ENCODE peak calls at places on chromosomes 4 and X, in seven cellular contexts. A, F, Y, O, T, J and R are unnamed samples.

GRCh38 chr4:182540496-182540895 is 297.3 kb downstream of the TENM3 start:
- DNase-seq in Y (no peak), J (no peak), O (no peak), T (no peak), F (no peak), A (no peak), R (no peak)

GRCh38 chr4:137961051-137961438 is 281.1 kb downstream of the SLC7A11 start:
- DNase-seq in Y (no peak), A (peak; percentile 85), T (no peak), O (no peak), J (no peak), F (no peak), R (no peak)

GRCh38 chr4:19721587-19721986 is 530.1 kb upstream of the SLIT2 start:
- DNase-seq in Y (no peak), A (no peak), O (no peak), J (no peak), T (no peak), F (no peak), R (no peak)

GRCh38 chrX:40912576-40912975 is 172.7 kb upstream of the USP9X start:
- DNase-seq in J (no peak), A (no peak), Y (no peak), T (no peak), F (no peak), O (no peak), R (no peak)

GRCh38 chr4:76562161-76562560 is 127.1 kb downstream of the SHROOM3 start:
- DNase-seq in A (peak; percentile 77), F (no peak), J (no peak), T (no peak), O (no peak), Y (no peak), R (no peak)

GRCh38 chr4:179624768-179625181 is 2182.5 kb upstream of the AGA start:
- DNase-seq in J (no peak), F (no peak), O (peak; percentile 40), Y (no peak), A (peak; percentile 74), T (peak; percentile 86), R (no peak)

GRCh38 chr4:112523764-112524505 is 8.0 kb upstream of the NEUROG2 start:
- DNase-seq in O (peak; percentile 87), F (no peak), T (peak; percentile 94), J (peak; percentile 76), A (no peak), Y (no peak), R (peak; percentile 84)

GRCh38 chrX:20143111-20143510 is 1.5 kb upstream of the EIF1AX start:
- DNase-seq in Y (no peak), J (no peak), A (no peak), T (no peak), F (no peak), O (no peak), R (no peak)

GRCh38 chrX:123704781-123705180 is 28.1 kb downstream of the THOC2 start:
- DNase-seq in Y (no peak), J (no peak), T (no peak), F (no peak), O (no peak), A (no peak), R (no peak)

DNA sequence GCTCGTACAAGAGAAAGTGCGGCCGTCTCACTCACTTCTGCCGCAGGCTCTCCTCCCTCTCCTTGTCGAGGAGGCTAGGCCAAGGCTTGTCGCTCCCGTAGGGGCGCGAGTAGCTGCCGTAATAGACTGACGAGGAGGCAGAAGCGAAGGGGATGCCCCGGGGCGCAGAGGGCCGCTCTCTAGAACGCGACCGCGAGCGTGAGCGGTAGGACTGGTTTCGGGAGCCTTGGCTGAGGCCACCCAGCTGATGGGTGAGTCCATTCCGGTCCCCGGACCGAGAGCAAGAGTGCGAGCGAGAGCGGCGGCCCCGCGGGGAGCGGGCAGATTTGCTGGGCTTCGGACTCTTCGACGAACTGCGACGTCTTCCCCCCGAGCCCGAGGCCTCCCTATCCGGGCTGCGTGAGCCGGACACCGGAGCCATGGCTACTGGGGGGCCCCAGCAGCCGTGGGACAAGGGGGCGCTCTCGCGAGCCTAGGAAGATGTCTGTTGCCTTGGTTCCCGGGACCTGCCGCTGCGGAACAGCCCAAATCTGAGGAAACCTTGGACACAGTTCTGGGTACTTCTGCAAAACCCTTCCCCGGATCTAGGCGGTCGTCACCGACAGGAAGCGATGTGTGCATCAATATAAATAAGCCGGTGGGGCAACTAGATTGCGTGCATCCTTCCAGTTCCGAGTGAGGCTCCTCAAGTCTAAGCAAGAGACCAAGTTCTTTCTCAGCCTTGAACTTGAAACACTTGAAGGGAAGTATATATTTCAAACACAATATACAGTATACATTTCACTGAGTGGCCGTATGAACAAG is at the start of gene NKAP:
- DNase-seq in Y (peak; percentile 83), J (peak; percentile 84), O (peak; percentile 78), F (peak; percentile 90), T (peak; percentile 91), A (peak; percentile 97), R (peak; percentile 81)
- TF ChIP-seq CTCF in Y (no peak), J (no peak), O (no peak), F (no peak), T (no peak), A (no peak), R (no peak)

GRCh38 chr4:7768736-7769135 is 170.9 kb downstream of the AFAP1 start:
- DNase-seq in F (no peak), T (no peak), O (no peak), J (no peak), A (no peak), Y (no peak), R (no peak)

GRCh38 chr4:7767526-7767925 is 172.1 kb downstream of the AFAP1 start:
- DNase-seq in J (no peak), F (no peak), Y (no peak), A (no peak), T (no peak), O (no peak), R (no peak)

GRCh38 chr4:7766661-7767345 is 172.9 kb downstream of the AFAP1 start:
- DNase-seq in A (no peak), F (peak; percentile 90), Y (no peak), J (no peak), T (no peak), O (no peak), R (no peak)

GRCh38 chr4:7769308-7769841 is 170.3 kb downstream of the AFAP1 start:
- DNase-seq in J (no peak), T (no peak), A (no peak), F (no peak), Y (no peak), O (no peak), R (no peak)

GRCh38 chr4:7767966-7768365 is 171.7 kb downstream of the AFAP1 start:
- DNase-seq in T (no peak), J (no peak), Y (no peak), F (no peak), A (no peak), O (no peak), R (no peak)
- H3K36me3 ChIP-seq in T (no peaks in the 10 kb centered on the region), J (peaks cover 21% of the 10 kb centered on the region), Y (no peaks in the 10 kb centered on the region), F (peaks cover 3% of the 10 kb centered on the region), A (peaks cover 38% of the 10 kb centered on the region), O (peaks cover 12% of the 10 kb centered on the region), R (peaks cover 46% of the 10 kb centered on the region)

GRCh38 chr4:141081921-141082381 is 51.3 kb downstream of the RNF150 start:
- DNase-seq in J (no peak), T (no peak), A (peak; percentile 34), F (no peak), O (no peak), Y (no peak), R (no peak)
- H3K27ac ChIP-seq in J (peak overlapping the region; percentile 18), T (no peak overlapping the region), A (no peak overlapping the region), F (peak overlapping the region; percentile 56), O (no peak overlapping the region), Y (no peak overlapping the region), R (no peak overlapping the region)

GRCh38 chr4:147576084-147576483 is 41.1 kb upstream of the TMEM184C start:
- DNase-seq in J (no peak), T (no peak), F (no peak), O (no peak), Y (no peak), A (no peak), R (no peak)

GRCh38 chr4:147566762-147567161 is 50.4 kb upstream of the TMEM184C start:
- DNase-seq in T (no peak), A (no peak), F (no peak), Y (no peak), J (no peak), O (no peak), R (no peak)

GRCh38 chr4:147567276-147567675 is 49.9 kb upstream of the TMEM184C start:
- DNase-seq in F (no peak), T (no peak), A (no peak), O (no peak), Y (no peak), J (no peak), R (no peak)

GRCh38 chr4:147571021-147571770 is 46.0 kb upstream of the TMEM184C start:
- DNase-seq in F (no peak), J (no peak), Y (no peak), A (peak; percentile 45), O (no peak), T (no peak), R (no peak)

DNA sequence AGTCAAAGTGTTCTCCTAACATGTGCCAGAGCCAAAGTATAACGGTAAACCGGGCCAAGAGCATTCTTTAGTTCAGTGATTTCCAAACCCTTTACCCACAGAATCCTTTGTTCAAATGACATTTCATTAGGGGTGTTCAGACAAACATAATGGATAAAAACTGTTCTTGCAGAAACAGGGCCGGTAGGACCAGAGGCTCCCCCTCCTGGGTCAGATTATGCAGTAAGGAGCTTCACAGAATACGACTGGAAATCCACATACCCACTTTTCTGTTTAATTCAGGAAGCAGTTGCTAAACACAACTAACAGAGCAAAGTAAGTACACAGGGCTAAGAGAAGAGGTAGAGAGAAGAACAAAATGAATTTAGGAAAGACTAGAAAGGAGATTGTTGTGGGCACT is 46.6 kb upstream of the TMEM184C start:
- DNase-seq in J (no peak), A (peak; percentile 65), T (no peak), F (no peak), Y (no peak), O (no peak), R (no peak)
- TF ChIP-seq CTCF in J (no peak), A (peak; percentile 33), T (no peak), F (no peak), Y (no peak), O (peak; percentile 12), R (no peak)

GRCh38 chr4:169144061-169144600 is 126.6 kb downstream of the SH3RF1 start:
- DNase-seq in J (no peak), Y (no peak), T (no peak), O (no peak), A (no peak), F (no peak), R (no peak)
- H3K36me3 ChIP-seq in J (no peaks in the 10 kb centered on the region), Y (no peaks in the 10 kb centered on the region), T (no peaks in the 10 kb centered on the region), O (no peaks in the 10 kb centered on the region), A (no peaks in the 10 kb centered on the region), F (no peaks in the 10 kb centered on the region), R (no peaks in the 10 kb centered on the region)

GRCh38 chr4:184263461-184263860 is 45.8 kb upstream of the ENPP6 start:
- DNase-seq in T (no peak), Y (no peak), O (no peak), F (no peak), J (no peak), A (no peak), R (no peak)
- H3K27ac ChIP-seq in T (peak overlapping the region; percentile 36), Y (no peak overlapping the region), O (no peak overlapping the region), F (no peak overlapping the region), J (no peak overlapping the region), A (no peak overlapping the region), R (no peak overlapping the region)

GRCh38 chr4:44186096-44186849 is 262.3 kb downstream of the KCTD8 start:
- DNase-seq in O (no peak), A (no peak), J (no peak), F (no peak), T (no peak), Y (no peak), R (no peak)
- TF ChIP-seq CTCF in O (no peak), A (no peak), J (no peak), F (no peak), T (no peak), Y (no peak), R (no peak)